ENCODE peak calls at places on chromosomes 5 and 9, in four cellular contexts. B is mucosa of descending colon, O is lower leg skin, L is activated B cell treated with CpG ODN at 0.5 μM for 24 hours. T is an unnamed sample.

GRCh38 chr9:3708751-3709150 is 182.9 kb upstream of the RFX3 start:
- DNase-seq in L (no peak), O (no peak), B (no peak), T (no peak)

GRCh38 chr5:134468921-134469400 is 56.5 kb upstream of the JADE2 start:
- DNase-seq in B (no peak), L (no peak), O (no peak), T (no peak)

GRCh38 chr5:71924325-71924724 is 182.9 kb upstream of the MAP1B start:
- DNase-seq in O (no peak), B (no peak), L (no peak), T (no peak)

GRCh38 chr9:136507992-136508375 is 25.1 kb upstream of the SEC16A start:
- DNase-seq in B (no peak), O (no peak), L (no peak), T (no peak)

GRCh38 chr5:126477681-126478117 is 54.5 kb downstream of the GRAMD2B start:
- DNase-seq in B (no peak), O (no peak), L (no peak), T (no peak)

GRCh38 chr9:407255-407654 is 192.6 kb downstream of the DOCK8 start:
- DNase-seq in O (no peak), B (no peak), L (no peak), T (no peak)

GRCh38 chr5:128455861-128456361 is 82.1 kb downstream of the FBN2 start:
- DNase-seq in O (no peak), B (no peak), L (no peak), T (no peak)

GRCh38 chr9:68953771-68954170 is 60.1 kb downstream of the PRKACG start:
- DNase-seq in L (no peak), O (no peak), B (no peak), T (no peak)

GRCh38 chr9:113687680-113688371 is 188.3 kb upstream of the ZNF618 start:
- DNase-seq in L (no peak), B (no peak), O (no peak), T (no peak)

GRCh38 chr5:109938453-109938852 is 248.7 kb downstream of the MAN2A1 start:
- DNase-seq in L (no peak), B (no peak), O (no peak), T (no peak)

GRCh38 chr5:136717917-136718316 is 352.6 kb upstream of the TRPC7 start:
- DNase-seq in B (no peak), L (no peak), O (no peak), T (no peak)

GRCh38 chr5:139446956-139447779 is 7.8 kb upstream of the DNAJC18 start:
- DNase-seq in L (no peak), O (no peak), B (no peak), T (no peak)

GRCh38 chr9:21777701-21778100 is 24.7 kb upstream of the MTAP start:
- DNase-seq in L (no peak), O (no peak), B (no peak), T (no peak)

GRCh38 chr5:132446621-132447020 is 44.0 kb downstream of the IRF1 start:
- DNase-seq in B (peak), L (no peak), O (peak), T (no peak)

GRCh38 chr5:160287378-160288051 is 24.8 kb downstream of the CCNJL start:
- DNase-seq in O (no peak), B (peak), L (no peak), T (no peak)

GRCh38 chr5:87300744-87301143 is 33.1 kb downstream of the RASA1 start:
- DNase-seq in B (no peak), L (no peak), O (no peak), T (no peak)

GRCh38 chr9:137458194-137459146 is 664 bp downstream of the NSMF start:
- DNase-seq in L (no peak), B (peak), O (no peak), T (no peak)

GRCh38 chr9:109705515-109705914 is 74.5 kb upstream of the PALM2AKAP2 start:
- DNase-seq in L (no peak), O (no peak), B (no peak), T (no peak)

GRCh38 chr9:96875460-96876142 is 21.3 kb upstream of the ZNF782 start:
- DNase-seq in L (no peak), B (peak), O (no peak), T (peak)

GRCh38 chr9:133513214-133514088 is 11.3 kb downstream of the MYMK start:
- DNase-seq in O (no peak), L (no peak), B (no peak), T (no peak)

GRCh38 chr9:71213633-71214032 is 92.2 kb upstream of the TRPM3 start:
- DNase-seq in L (no peak), O (no peak), B (no peak), T (no peak)

GRCh38 chr9:105389789-105390188 is 58.0 kb upstream of the FSD1L start:
- DNase-seq in B (no peak), L (no peak), O (no peak), T (no peak)

GRCh38 chr9:134301387-134302129 is 24.7 kb upstream of the RXRA start:
- DNase-seq in B (peak), L (no peak), O (no peak), T (no peak)

GRCh38 chr9:101326501-101326900 is 58.3 kb downstream of the BAAT start:
- DNase-seq in L (no peak), B (no peak), O (no peak), T (no peak)

GRCh38 chr5:55934117-55934613 is 60.6 kb downstream of the IL6ST start:
- DNase-seq in L (no peak), B (no peak), O (no peak), T (no peak)

GRCh38 chr5:124614836-124615235 is 131.6 kb downstream of the ZNF608 start:
- DNase-seq in B (no peak), L (no peak), O (no peak), T (no peak)

GRCh38 chr5:150272531-150272930 is 17.0 kb downstream of the CAMK2A start:
- DNase-seq in B (no peak), L (no peak), O (no peak), T (no peak)
- TF ChIP-seq CTCF in B (no peak), L (no peak), O (no peak), T (peak)

GRCh38 chr9:131619680-131620079 is 74.4 kb downstream of the PRRT1B start:
- DNase-seq in B (no peak), O (no peak), L (no peak), T (no peak)

GRCh38 chr9:131622536-131622935 is 77.2 kb downstream of the PRRT1B start:
- DNase-seq in B (no peak), L (no peak), O (no peak), T (no peak)

GRCh38 chr9:131620764-131621520 is 75.6 kb downstream of the PRRT1B start:
- DNase-seq in O (no peak), B (no peak), L (no peak), T (no peak)

GRCh38 chr9:131623655-131624330 is 78.5 kb downstream of the PRRT1B start:
- DNase-seq in O (no peak), B (peak), L (no peak), T (no peak)

DNA sequence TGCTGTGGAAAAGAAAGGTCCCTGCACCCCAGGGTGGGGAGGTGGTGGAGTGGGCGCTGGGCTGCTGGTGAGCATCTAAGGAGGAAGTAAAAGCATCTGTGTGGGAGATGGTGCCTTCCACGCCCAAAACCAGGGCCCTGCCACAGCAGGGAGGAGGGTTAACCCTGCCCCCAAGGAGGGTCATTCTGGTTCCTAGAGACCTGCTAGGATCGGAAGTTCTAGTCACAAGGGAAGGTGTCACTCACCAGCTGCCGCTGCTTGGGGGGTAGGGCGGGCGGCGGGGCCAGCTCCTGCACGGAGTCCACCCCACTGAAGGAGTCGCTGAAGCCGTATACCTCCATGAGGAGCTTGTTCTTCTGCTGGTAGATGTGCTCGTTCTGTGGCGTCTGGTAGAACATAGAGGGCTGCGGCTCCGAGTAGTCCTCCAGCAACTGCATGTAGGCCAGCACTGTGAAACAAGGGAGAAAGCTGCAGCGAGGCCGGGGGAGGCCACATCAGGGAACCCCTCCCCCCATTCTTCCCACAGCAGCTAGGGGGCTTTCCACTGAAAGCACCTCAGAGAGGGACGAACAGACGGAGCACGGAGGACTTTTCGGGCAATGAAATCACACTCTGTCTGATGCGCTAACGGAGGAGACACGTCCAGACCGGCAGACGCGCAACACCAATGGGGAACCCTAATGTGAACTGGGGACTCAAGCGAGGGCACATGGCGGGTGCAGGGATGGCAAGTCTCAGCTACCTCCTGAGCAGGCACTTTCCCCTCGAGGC is 76.4 kb downstream of the PRRT1B start:
- DNase-seq in L (peak), B (no peak), O (no peak), T (no peak)
- TF ChIP-seq CTCF in L (no peak), B (no peak), O (no peak), T (no peak)

GRCh38 chr5:34535944-34536628 is 120.0 kb upstream of the RAI14 start:
- DNase-seq in B (no peak), L (no peak), O (no peak), T (no peak)

GRCh38 chr5:34536699-34537098 is 119.4 kb upstream of the RAI14 start:
- DNase-seq in O (no peak), B (no peak), L (no peak), T (no peak)

GRCh38 chr5:34539183-34539582 is 116.9 kb upstream of the RAI14 start:
- DNase-seq in L (no peak), O (no peak), B (no peak), T (no peak)

GRCh38 chr5:34535433-34535832 is 120.7 kb upstream of the RAI14 start:
- DNase-seq in O (no peak), B (no peak), L (no peak), T (no peak)

GRCh38 chr5:34538026-34538672 is 118.0 kb upstream of the RAI14 start:
- DNase-seq in B (no peak), O (no peak), L (no peak), T (no peak)
- TF ChIP-seq CTCF in B (no peak), O (no peak), L (no peak), T (no peak)

DNA sequence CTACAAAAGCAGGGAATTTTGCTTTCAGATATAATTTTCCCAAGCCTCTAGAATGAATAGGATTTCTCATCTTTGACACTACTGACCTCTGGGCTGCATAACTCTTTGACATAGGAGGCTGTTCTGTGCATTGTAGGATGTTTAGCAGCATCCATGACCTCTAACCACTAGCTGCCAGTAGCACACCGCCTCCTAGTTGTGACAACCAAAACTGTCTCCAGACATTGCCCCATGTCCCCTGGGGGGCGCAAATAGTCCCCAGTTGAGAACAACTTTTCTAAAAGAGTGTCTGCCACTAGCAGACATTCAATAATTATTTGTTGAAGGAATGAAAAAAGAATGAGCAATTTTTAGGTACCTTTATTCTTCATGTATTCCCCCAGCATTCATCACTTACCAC is 51.8 kb downstream of the POU4F3 start:
- DNase-seq in B (no peak), O (no peak), L (no peak), T (no peak)
- TF ChIP-seq CTCF in B (no peak), O (no peak), L (no peak), T (peak)

GRCh38 chr5:100788417-100788816 is 114.7 kb downstream of the ST8SIA4 start:
- DNase-seq in B (no peak), O (no peak), L (no peak), T (no peak)

GRCh38 chr5:100791376-100791775 is 111.7 kb downstream of the ST8SIA4 start:
- DNase-seq in B (no peak), O (no peak), L (no peak), T (no peak)

GRCh38 chr5:100789641-100790160 is 113.4 kb downstream of the ST8SIA4 start:
- DNase-seq in B (no peak), L (no peak), O (no peak), T (no peak)

GRCh38 chr5:100790951-100791350 is 112.1 kb downstream of the ST8SIA4 start:
- DNase-seq in L (no peak), O (no peak), B (no peak), T (no peak)

DNA sequence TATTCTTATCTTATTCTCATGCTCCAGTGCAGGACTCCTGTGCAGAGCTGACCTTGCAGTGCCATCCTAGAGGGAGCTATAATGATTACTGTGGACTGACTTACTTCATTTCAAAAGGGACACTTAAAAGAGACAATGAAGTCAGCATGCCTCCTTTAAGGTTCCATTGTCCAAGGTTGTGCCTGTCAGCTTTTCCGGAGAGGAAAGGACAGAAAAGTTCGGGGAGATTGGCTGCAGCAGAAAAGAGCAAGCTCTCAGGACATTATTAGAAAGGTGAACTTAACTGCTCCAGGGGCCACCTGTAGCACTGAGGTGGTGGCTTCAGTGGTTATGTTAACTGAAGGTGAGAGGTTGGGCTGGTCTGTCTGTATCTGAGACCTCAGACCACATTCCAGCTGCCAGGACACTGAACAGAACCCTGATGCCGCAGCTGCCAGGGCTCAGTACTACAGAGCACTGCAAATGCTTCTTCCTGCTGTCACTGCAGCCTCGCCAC is 112.9 kb downstream of the ST8SIA4 start:
- DNase-seq in O (no peak), B (no peak), L (no peak), T (no peak)
- TF ChIP-seq CTCF in O (no peak), B (no peak), L (no peak), T (no peak)

GRCh38 chr5:167970002-167970401 is 321.4 kb upstream of the WWC1 start:
- DNase-seq in L (no peak), B (no peak), O (no peak), T (no peak)
- TF ChIP-seq CTCF in L (no peak), B (no peak), O (no peak), T (no peak)

GRCh38 chr9:127833555-127833954 is 20.9 kb downstream of the ENG start:
- DNase-seq in O (no peak), L (no peak), B (no peak), T (no peak)
- TF ChIP-seq CTCF in O (no peak), L (no peak), B (no peak), T (no peak)

T was measured in osteocyte.